ENCODE peak calls at places on chromosome 9, in five cellular contexts. T, U, R, W and Z are unnamed samples.

GRCh38 chr9:22158275-22158674 is 149.2 kb upstream of the CDKN2B start:
- DNase-seq in T (no peak), W (no peak), R (no peak), U (no peak), Z (no peak)

GRCh38 chr9:115207003-115207837 is 89.3 kb upstream of the TNC start:
- DNase-seq in T (no peak), R (no peak), W (no peak), U (no peak), Z (no peak)

GRCh38 chr9:76530458-76531100 is 71.6 kb downstream of the GCNT1 start:
- DNase-seq in U (no peak), T (no peak), R (no peak), W (no peak), Z (no peak)

GRCh38 chr9:107141967-107142366 is 141.1 kb upstream of the RAD23B start:
- DNase-seq in W (no peak), R (no peak), U (no peak), T (no peak), Z (no peak)

GRCh38 chr9:86792136-86792535 is 155.2 kb downstream of the GAS1 start:
- DNase-seq in T (no peak), R (no peak), W (no peak), U (no peak), Z (no peak)

GRCh38 chr9:113380869-113381378 is 4.1 kb upstream of the HDHD3 start:
- DNase-seq in U (no peak), T (no peak), W (no peak), R (no peak), Z (no peak)

GRCh38 chr9:20322212-20322611 is 300.1 kb downstream of the MLLT3 start:
- DNase-seq in T (no peak), U (no peak), W (no peak), R (no peak), Z (no peak)

GRCh38 chr9:94623253-94623652 is 16.1 kb downstream of the FBP1 start:
- DNase-seq in W (no peak), R (no peak), T (no peak), U (no peak), Z (peak; percentile 78)

GRCh38 chr9:618478-618877 is 223.0 kb upstream of the DMRT1 start:
- DNase-seq in T (no peak), U (no peak), W (no peak), R (no peak), Z (no peak)

GRCh38 chr9:72886386-72886785 is 66.5 kb downstream of the ALDH1A1 start:
- DNase-seq in U (no peak), W (no peak), T (no peak), R (no peak), Z (no peak)

GRCh38 chr9:27150758-27151431 is 41.9 kb downstream of the TEK start:
- DNase-seq in U (no peak), W (no peak), R (no peak), T (no peak), Z (no peak)

GRCh38 chr9:135821116-135821515 is 86.2 kb downstream of the CAMSAP1 start:
- DNase-seq in T (no peak), R (no peak), W (no peak), U (no peak), Z (no peak)

GRCh38 chr9:136060671-136061371 is 34.3 kb downstream of the NACC2 start:
- DNase-seq in R (no peak), U (no peak), T (no peak), W (no peak), Z (no peak)

GRCh38 chr9:27227192-27227591 is 69.8 kb downstream of the EQTN start:
- DNase-seq in T (no peak), U (no peak), W (no peak), R (no peak), Z (no peak)

GRCh38 chr9:83334320-83334719 is 203.9 kb downstream of the FRMD3 start:
- DNase-seq in U (peak; percentile 49), R (peak; percentile 3), T (peak; percentile 30), W (peak; percentile 20), Z (peak; percentile 85)

GRCh38 chr9:124290053-124290581 is 32.4 kb downstream of the NEK6 start:
- DNase-seq in W (no peak), U (no peak), T (no peak), R (no peak), Z (no peak)

GRCh38 chr9:104784098-104784497 is 20.2 kb downstream of the NIPSNAP3B start:
- DNase-seq in T (no peak), U (no peak), R (no peak), W (no peak), Z (no peak)

GRCh38 chr9:36914212-36914577 is 119.9 kb downstream of the PAX5 start:
- DNase-seq in U (no peak), W (no peak), T (no peak), R (no peak), Z (no peak)

GRCh38 chr9:94772654-94773303 is 46.3 kb downstream of the AOPEP start:
- DNase-seq in T (no peak), U (no peak), R (no peak), W (no peak), Z (peak; percentile 70)

GRCh38 chr9:134624119-134624826 is 17.3 kb upstream of the COL5A1 start:
- DNase-seq in U (no peak), W (no peak), T (no peak), R (no peak), Z (peak; percentile 3)

GRCh38 chr9:27303219-27303618 is 6.3 kb upstream of the EQTN start:
- DNase-seq in R (no peak), T (no peak), W (no peak), U (no peak), Z (peak; percentile 28)

GRCh38 chr9:127450170-127450830 is 906 bp downstream of the RPL12 start:
- DNase-seq in T (no peak), R (no peak), U (no peak), W (no peak), Z (no peak)

GRCh38 chr9:16202221-16202620 is 649.4 kb downstream of the CCDC171 start:
- DNase-seq in R (no peak), W (no peak), U (no peak), T (no peak), Z (no peak)

GRCh38 chr9:108188482-108188881 is 667.3 kb downstream of the ACTL7B start:
- DNase-seq in T (no peak), W (no peak), R (no peak), U (no peak), Z (no peak)

GRCh38 chr9:87259543-87259942 is 238.1 kb upstream of the DAPK1 start:
- DNase-seq in U (no peak), W (no peak), R (no peak), T (no peak), Z (no peak)

GRCh38 chr9:121316852-121317373 is 49.0 kb downstream of the GSN start:
- DNase-seq in U (no peak), R (no peak), W (no peak), T (no peak), Z (no peak)

GRCh38 chr9:88738708-88739107 is 203.7 kb downstream of the NXNL2 start:
- DNase-seq in U (no peak), R (no peak), W (no peak), T (no peak), Z (no peak)

GRCh38 chr9:27125030-27125429 is 16.0 kb downstream of the TEK start:
- DNase-seq in R (no peak), T (no peak), U (no peak), W (no peak), Z (no peak)

GRCh38 chr9:36154213-36154952 is 14.8 kb upstream of the CCIN start:
- DNase-seq in R (no peak), U (no peak), T (peak; percentile 24), W (no peak), Z (peak; percentile 29)

GRCh38 chr9:68996457-68996856 is 17.5 kb downstream of the PRKACG start:
- DNase-seq in T (no peak), W (no peak), R (no peak), U (no peak), Z (no peak)

GRCh38 chr9:4604678-4605095 is 57.4 kb upstream of the PLPP6 start:
- DNase-seq in R (peak; percentile 27), T (peak; percentile 19), W (no peak), U (peak; percentile 56), Z (peak; percentile 69)

GRCh38 chr9:91246842-91247241 is 114.9 kb downstream of the AUH start:
- DNase-seq in R (no peak), U (no peak), T (no peak), W (no peak), Z (no peak)

GRCh38 chr9:120397453-120397852 is 182.5 kb downstream of the CDK5RAP2 start:
- DNase-seq in U (no peak), T (no peak), W (no peak), R (no peak), Z (no peak)

GRCh38 chr9:83649080-83649479 is 26.1 kb downstream of the IDNK start:
- DNase-seq in U (peak; percentile 56), W (peak; percentile 56), T (peak; percentile 21), R (peak; percentile 43), Z (peak; percentile 84)

GRCh38 chr9:4341554-4341953 is 41.7 kb upstream of the GLIS3 start:
- DNase-seq in T (no peak), U (no peak), R (no peak), W (no peak), Z (no peak)

GRCh38 chr9:98074119-98074990 is 17.8 kb downstream of the NANS start:
- DNase-seq in R (peak; percentile 22), U (peak; percentile 54), W (peak; percentile 35), T (peak; percentile 23), Z (peak; percentile 65)

GRCh38 chr9:102841376-102841775 is 153.8 kb upstream of the CYLC2 start:
- DNase-seq in R (no peak), W (no peak), U (no peak), T (no peak), Z (no peak)